ENCODE peak calls at places on chromosomes 4 and X, in ten cellular contexts. One of them, this sample, is unnamed.

GRCh38 chr4:126364290-126364978 is 1049.7 kb downstream of the FAT4 start:
- DNase-seq in cardiac muscle cell: no peak
- DNase-seq in aorta: no peak
- DNase-seq in heart left ventricle: no peak
- DNase-seq in tibial nerve: no peak
- DNase-seq in fibroblast of pulmonary artery: peak
- DNase-seq in astrocyte: no peak
- DNase-seq in activated naive CD8-positive, alpha-beta T cell treated with anti-CD3 and anti-CD28 coated beads, Interleukin-2, amount 50 U/mL, for 24 hours: no peak
- DNase-seq in ecto neural progenitor cell: no peak
- DNase-seq in lower leg skin: no peak
- DNase-seq in this sample: no peak

GRCh38 chr4:13615162-13615561 is 12.4 kb downstream of the BOD1L1 start:
- DNase-seq in heart left ventricle: no peak
- DNase-seq in ecto neural progenitor cell: no peak
- DNase-seq in tibial nerve: no peak
- DNase-seq in cardiac muscle cell: no peak
- DNase-seq in lower leg skin: no peak
- DNase-seq in activated naive CD8-positive, alpha-beta T cell treated with anti-CD3 and anti-CD28 coated beads, Interleukin-2, amount 50 U/mL, for 24 hours: no peak
- DNase-seq in fibroblast of pulmonary artery: no peak
- DNase-seq in aorta: no peak
- DNase-seq in astrocyte: no peak
- DNase-seq in this sample: no peak

GRCh38 chrX:2500091-2500680 is 590 bp downstream of the DHRSX start:
- DNase-seq in aorta: no peak
- DNase-seq in astrocyte: peak
- DNase-seq in fibroblast of pulmonary artery: peak
- DNase-seq in tibial nerve: no peak
- DNase-seq in ecto neural progenitor cell: peak
- DNase-seq in activated naive CD8-positive, alpha-beta T cell treated with anti-CD3 and anti-CD28 coated beads, Interleukin-2, amount 50 U/mL, for 24 hours: peak
- DNase-seq in lower leg skin: peak
- DNase-seq in heart left ventricle: no peak
- DNase-seq in cardiac muscle cell: peak
- DNase-seq in this sample: no peak

GRCh38 chrX:153032397-153033118 is 23.7 kb upstream of the PNMA3 start:
- DNase-seq in tibial nerve: peak
- DNase-seq in heart left ventricle: peak
- DNase-seq in ecto neural progenitor cell: peak
- DNase-seq in cardiac muscle cell: peak
- DNase-seq in lower leg skin: peak
- DNase-seq in aorta: peak
- DNase-seq in activated naive CD8-positive, alpha-beta T cell treated with anti-CD3 and anti-CD28 coated beads, Interleukin-2, amount 50 U/mL, for 24 hours: peak
- DNase-seq in astrocyte: no peak
- DNase-seq in fibroblast of pulmonary artery: peak
- DNase-seq in this sample: peak

GRCh38 chrX:109760922-109761250 is 27.8 kb upstream of the ACSL4 start:
- DNase-seq in activated naive CD8-positive, alpha-beta T cell treated with anti-CD3 and anti-CD28 coated beads, Interleukin-2, amount 50 U/mL, for 24 hours: no peak
- DNase-seq in fibroblast of pulmonary artery: no peak
- DNase-seq in lower leg skin: no peak
- DNase-seq in heart left ventricle: no peak
- DNase-seq in astrocyte: no peak
- DNase-seq in aorta: no peak
- DNase-seq in ecto neural progenitor cell: no peak
- DNase-seq in cardiac muscle cell: peak
- DNase-seq in tibial nerve: no peak
- DNase-seq in this sample: no peak

GRCh38 chr4:149914521-149915115 is 99.0 kb upstream of the IQCM start:
- DNase-seq in activated naive CD8-positive, alpha-beta T cell treated with anti-CD3 and anti-CD28 coated beads, Interleukin-2, amount 50 U/mL, for 24 hours: peak
- DNase-seq in astrocyte: peak
- DNase-seq in heart left ventricle: peak
- DNase-seq in aorta: no peak
- DNase-seq in tibial nerve: no peak
- DNase-seq in lower leg skin: no peak
- DNase-seq in cardiac muscle cell: peak
- DNase-seq in fibroblast of pulmonary artery: peak
- DNase-seq in ecto neural progenitor cell: no peak
- DNase-seq in this sample: no peak

GRCh38 chr4:2981256-2981804 is 18.0 kb downstream of the GRK4 start:
- DNase-seq in aorta: no peak
- DNase-seq in lower leg skin: no peak
- DNase-seq in heart left ventricle: no peak
- DNase-seq in ecto neural progenitor cell: no peak
- DNase-seq in fibroblast of pulmonary artery: no peak
- DNase-seq in cardiac muscle cell: no peak
- DNase-seq in tibial nerve: no peak
- DNase-seq in astrocyte: no peak
- DNase-seq in activated naive CD8-positive, alpha-beta T cell treated with anti-CD3 and anti-CD28 coated beads, Interleukin-2, amount 50 U/mL, for 24 hours: no peak
- DNase-seq in this sample: no peak

GRCh38 chr4:2259036-2259540 is 2.8 kb downstream of the MXD4 start:
- DNase-seq in ecto neural progenitor cell: no peak
- DNase-seq in lower leg skin: peak
- DNase-seq in aorta: peak
- DNase-seq in astrocyte: no peak
- DNase-seq in fibroblast of pulmonary artery: no peak
- DNase-seq in tibial nerve: peak
- DNase-seq in cardiac muscle cell: no peak
- DNase-seq in heart left ventricle: peak
- DNase-seq in activated naive CD8-positive, alpha-beta T cell treated with anti-CD3 and anti-CD28 coated beads, Interleukin-2, amount 50 U/mL, for 24 hours: no peak
- DNase-seq in this sample: no peak

GRCh38 chr4:184281231-184282139 is 63.8 kb upstream of the ENPP6 start:
- DNase-seq in fibroblast of pulmonary artery: no peak
- DNase-seq in activated naive CD8-positive, alpha-beta T cell treated with anti-CD3 and anti-CD28 coated beads, Interleukin-2, amount 50 U/mL, for 24 hours: no peak
- DNase-seq in tibial nerve: no peak
- DNase-seq in astrocyte: no peak
- DNase-seq in aorta: no peak
- DNase-seq in lower leg skin: no peak
- DNase-seq in cardiac muscle cell: no peak
- DNase-seq in ecto neural progenitor cell: no peak
- DNase-seq in heart left ventricle: no peak
- DNase-seq in this sample: no peak

GRCh38 chrX:12946838-12947544 is 27.9 kb upstream of the TMSB4X start:
- DNase-seq in aorta: peak
- DNase-seq in lower leg skin: peak
- DNase-seq in tibial nerve: peak
- DNase-seq in activated naive CD8-positive, alpha-beta T cell treated with anti-CD3 and anti-CD28 coated beads, Interleukin-2, amount 50 U/mL, for 24 hours: peak
- DNase-seq in ecto neural progenitor cell: peak
- DNase-seq in heart left ventricle: peak
- DNase-seq in fibroblast of pulmonary artery: peak
- DNase-seq in cardiac muscle cell: peak
- DNase-seq in astrocyte: peak
- DNase-seq in this sample: no peak

GRCh38 chrX:74421181-74422028 is at the start of gene SLC16A2:
- DNase-seq in activated naive CD8-positive, alpha-beta T cell treated with anti-CD3 and anti-CD28 coated beads, Interleukin-2, amount 50 U/mL, for 24 hours: peak
- DNase-seq in aorta: peak
- DNase-seq in fibroblast of pulmonary artery: peak
- DNase-seq in ecto neural progenitor cell: peak
- DNase-seq in heart left ventricle: peak
- DNase-seq in cardiac muscle cell: peak
- DNase-seq in tibial nerve: peak
- DNase-seq in lower leg skin: peak
- DNase-seq in astrocyte: peak
- DNase-seq in this sample: peak

GRCh38 chr4:6991771-6992557 is 51.2 kb upstream of the TADA2B start:
- DNase-seq in fibroblast of pulmonary artery: peak
- DNase-seq in tibial nerve: no peak
- DNase-seq in heart left ventricle: peak
- DNase-seq in astrocyte: peak
- DNase-seq in lower leg skin: peak
- DNase-seq in activated naive CD8-positive, alpha-beta T cell treated with anti-CD3 and anti-CD28 coated beads, Interleukin-2, amount 50 U/mL, for 24 hours: no peak
- DNase-seq in ecto neural progenitor cell: no peak
- DNase-seq in aorta: peak
- DNase-seq in cardiac muscle cell: no peak
- DNase-seq in this sample: peak

GRCh38 chr4:145779319-145779801 is 99.4 kb downstream of the C4orf51 start:
- DNase-seq in tibial nerve: no peak
- DNase-seq in fibroblast of pulmonary artery: no peak
- DNase-seq in lower leg skin: no peak
- DNase-seq in astrocyte: peak
- DNase-seq in ecto neural progenitor cell: no peak
- DNase-seq in aorta: no peak
- DNase-seq in cardiac muscle cell: no peak
- DNase-seq in activated naive CD8-positive, alpha-beta T cell treated with anti-CD3 and anti-CD28 coated beads, Interleukin-2, amount 50 U/mL, for 24 hours: no peak
- DNase-seq in heart left ventricle: no peak
- DNase-seq in this sample: no peak

GRCh38 chrX:40095588-40096394 is 2.0 kb downstream of the BCOR start:
- DNase-seq in astrocyte: no peak
- DNase-seq in tibial nerve: no peak
- DNase-seq in activated naive CD8-positive, alpha-beta T cell treated with anti-CD3 and anti-CD28 coated beads, Interleukin-2, amount 50 U/mL, for 24 hours: peak
- DNase-seq in aorta: no peak
- DNase-seq in fibroblast of pulmonary artery: no peak
- DNase-seq in lower leg skin: no peak
- DNase-seq in cardiac muscle cell: no peak
- DNase-seq in heart left ventricle: no peak
- DNase-seq in ecto neural progenitor cell: peak
- DNase-seq in this sample: no peak

GRCh38 chr4:14752341-14753046 is 249.8 kb upstream of the CPEB2 start:
- DNase-seq in activated naive CD8-positive, alpha-beta T cell treated with anti-CD3 and anti-CD28 coated beads, Interleukin-2, amount 50 U/mL, for 24 hours: no peak
- DNase-seq in tibial nerve: no peak
- DNase-seq in aorta: no peak
- DNase-seq in ecto neural progenitor cell: no peak
- DNase-seq in heart left ventricle: no peak
- DNase-seq in astrocyte: no peak
- DNase-seq in lower leg skin: no peak
- DNase-seq in cardiac muscle cell: no peak
- DNase-seq in fibroblast of pulmonary artery: no peak
- DNase-seq in this sample: no peak

GRCh38 chr4:138843611-138844010 is 172.0 kb upstream of the NOCT start:
- DNase-seq in tibial nerve: no peak
- DNase-seq in lower leg skin: no peak
- DNase-seq in heart left ventricle: no peak
- DNase-seq in cardiac muscle cell: no peak
- DNase-seq in astrocyte: no peak
- DNase-seq in aorta: no peak
- DNase-seq in fibroblast of pulmonary artery: no peak
- DNase-seq in ecto neural progenitor cell: no peak
- DNase-seq in activated naive CD8-positive, alpha-beta T cell treated with anti-CD3 and anti-CD28 coated beads, Interleukin-2, amount 50 U/mL, for 24 hours: no peak
- DNase-seq in this sample: no peak

GRCh38 chrX:53255738-53256191 is 25.6 kb downstream of the IQSEC2 start:
- DNase-seq in fibroblast of pulmonary artery: no peak
- DNase-seq in aorta: no peak
- DNase-seq in ecto neural progenitor cell: no peak
- DNase-seq in activated naive CD8-positive, alpha-beta T cell treated with anti-CD3 and anti-CD28 coated beads, Interleukin-2, amount 50 U/mL, for 24 hours: no peak
- DNase-seq in heart left ventricle: no peak
- DNase-seq in cardiac muscle cell: no peak
- DNase-seq in lower leg skin: no peak
- DNase-seq in tibial nerve: no peak
- DNase-seq in astrocyte: no peak
- DNase-seq in this sample: no peak

GRCh38 chr4:117370944-117371665 is 285.7 kb upstream of the TRAM1L1 start:
- DNase-seq in tibial nerve: no peak
- DNase-seq in fibroblast of pulmonary artery: no peak
- DNase-seq in lower leg skin: no peak
- DNase-seq in ecto neural progenitor cell: no peak
- DNase-seq in cardiac muscle cell: no peak
- DNase-seq in aorta: no peak
- DNase-seq in astrocyte: no peak
- DNase-seq in heart left ventricle: no peak
- DNase-seq in activated naive CD8-positive, alpha-beta T cell treated with anti-CD3 and anti-CD28 coated beads, Interleukin-2, amount 50 U/mL, for 24 hours: no peak
- DNase-seq in this sample: no peak

GRCh38 chr4:107213880-107214279 is 177.8 kb upstream of the DKK2 start:
- DNase-seq in astrocyte: peak
- DNase-seq in lower leg skin: no peak
- DNase-seq in tibial nerve: no peak
- DNase-seq in heart left ventricle: no peak
- DNase-seq in fibroblast of pulmonary artery: peak
- DNase-seq in ecto neural progenitor cell: no peak
- DNase-seq in cardiac muscle cell: no peak
- DNase-seq in aorta: no peak
- DNase-seq in activated naive CD8-positive, alpha-beta T cell treated with anti-CD3 and anti-CD28 coated beads, Interleukin-2, amount 50 U/mL, for 24 hours: no peak
- DNase-seq in this sample: no peak

GRCh38 chr4:120156115-120156718 is 89.6 kb upstream of the MAD2L1 start:
- DNase-seq in cardiac muscle cell: peak
- DNase-seq in tibial nerve: no peak
- DNase-seq in activated naive CD8-positive, alpha-beta T cell treated with anti-CD3 and anti-CD28 coated beads, Interleukin-2, amount 50 U/mL, for 24 hours: peak
- DNase-seq in ecto neural progenitor cell: no peak
- DNase-seq in lower leg skin: no peak
- DNase-seq in aorta: no peak
- DNase-seq in astrocyte: peak
- DNase-seq in fibroblast of pulmonary artery: peak
- DNase-seq in heart left ventricle: no peak
- DNase-seq in this sample: no peak

GRCh38 chrX:17635231-17635630 is 102.1 kb upstream of the SCML1 start:
- DNase-seq in lower leg skin: no peak
- DNase-seq in tibial nerve: no peak
- DNase-seq in cardiac muscle cell: peak
- DNase-seq in heart left ventricle: no peak
- DNase-seq in activated naive CD8-positive, alpha-beta T cell treated with anti-CD3 and anti-CD28 coated beads, Interleukin-2, amount 50 U/mL, for 24 hours: no peak
- DNase-seq in astrocyte: peak
- DNase-seq in ecto neural progenitor cell: peak
- DNase-seq in fibroblast of pulmonary artery: peak
- DNase-seq in aorta: no peak
- DNase-seq in this sample: no peak

GRCh38 chr4:26343041-26343403 is 22.2 kb downstream of the RBPJ start:
- DNase-seq in astrocyte: peak
- DNase-seq in lower leg skin: no peak
- DNase-seq in activated naive CD8-positive, alpha-beta T cell treated with anti-CD3 and anti-CD28 coated beads, Interleukin-2, amount 50 U/mL, for 24 hours: no peak
- DNase-seq in cardiac muscle cell: no peak
- DNase-seq in ecto neural progenitor cell: no peak
- DNase-seq in tibial nerve: no peak
- DNase-seq in heart left ventricle: no peak
- DNase-seq in aorta: no peak
- DNase-seq in fibroblast of pulmonary artery: no peak
- DNase-seq in this sample: no peak

GRCh38 chrX:67546496-67547423 is 2.9 kb downstream of the AR start:
- DNase-seq in activated naive CD8-positive, alpha-beta T cell treated with anti-CD3 and anti-CD28 coated beads, Interleukin-2, amount 50 U/mL, for 24 hours: no peak
- DNase-seq in aorta: no peak
- DNase-seq in heart left ventricle: no peak
- DNase-seq in fibroblast of pulmonary artery: no peak
- DNase-seq in astrocyte: no peak
- DNase-seq in tibial nerve: no peak
- DNase-seq in lower leg skin: no peak
- DNase-seq in cardiac muscle cell: no peak
- DNase-seq in ecto neural progenitor cell: peak
- DNase-seq in this sample: no peak

GRCh38 chr4:70706516-70706915 is 15.2 kb upstream of the RUFY3 start:
- DNase-seq in fibroblast of pulmonary artery: no peak
- DNase-seq in lower leg skin: no peak
- DNase-seq in activated naive CD8-positive, alpha-beta T cell treated with anti-CD3 and anti-CD28 coated beads, Interleukin-2, amount 50 U/mL, for 24 hours: no peak
- DNase-seq in heart left ventricle: no peak
- DNase-seq in aorta: no peak
- DNase-seq in cardiac muscle cell: no peak
- DNase-seq in astrocyte: peak
- DNase-seq in ecto neural progenitor cell: no peak
- DNase-seq in tibial nerve: no peak
- DNase-seq in this sample: no peak

GRCh38 chr4:123984881-123985280 is 588.3 kb downstream of the SPRY1 start:
- DNase-seq in astrocyte: no peak
- DNase-seq in fibroblast of pulmonary artery: no peak
- DNase-seq in cardiac muscle cell: no peak
- DNase-seq in activated naive CD8-positive, alpha-beta T cell treated with anti-CD3 and anti-CD28 coated beads, Interleukin-2, amount 50 U/mL, for 24 hours: no peak
- DNase-seq in tibial nerve: no peak
- DNase-seq in heart left ventricle: peak
- DNase-seq in ecto neural progenitor cell: no peak
- DNase-seq in aorta: peak
- DNase-seq in lower leg skin: no peak
- DNase-seq in this sample: no peak

GRCh38 chr4:184453402-184454160 is 20.8 kb downstream of the IRF2 start:
- DNase-seq in astrocyte: peak
- DNase-seq in cardiac muscle cell: peak
- DNase-seq in tibial nerve: no peak
- DNase-seq in aorta: no peak
- DNase-seq in ecto neural progenitor cell: no peak
- DNase-seq in fibroblast of pulmonary artery: peak
- DNase-seq in lower leg skin: no peak
- DNase-seq in activated naive CD8-positive, alpha-beta T cell treated with anti-CD3 and anti-CD28 coated beads, Interleukin-2, amount 50 U/mL, for 24 hours: peak
- DNase-seq in heart left ventricle: no peak
- DNase-seq in this sample: no peak

GRCh38 chrX:39725928-39726619 is 371.7 kb downstream of the BCOR start:
- DNase-seq in fibroblast of pulmonary artery: peak
- DNase-seq in activated naive CD8-positive, alpha-beta T cell treated with anti-CD3 and anti-CD28 coated beads, Interleukin-2, amount 50 U/mL, for 24 hours: no peak
- DNase-seq in ecto neural progenitor cell: no peak
- DNase-seq in heart left ventricle: no peak
- DNase-seq in aorta: no peak
- DNase-seq in cardiac muscle cell: no peak
- DNase-seq in astrocyte: peak
- DNase-seq in tibial nerve: no peak
- DNase-seq in lower leg skin: peak
- DNase-seq in this sample: no peak

GRCh38 chrX:129653181-129653984 is 1.4 kb downstream of the APLN start:
- DNase-seq in tibial nerve: no peak
- DNase-seq in activated naive CD8-positive, alpha-beta T cell treated with anti-CD3 and anti-CD28 coated beads, Interleukin-2, amount 50 U/mL, for 24 hours: no peak
- DNase-seq in ecto neural progenitor cell: peak
- DNase-seq in fibroblast of pulmonary artery: no peak
- DNase-seq in heart left ventricle: peak
- DNase-seq in lower leg skin: peak
- DNase-seq in aorta: no peak
- DNase-seq in cardiac muscle cell: no peak
- DNase-seq in astrocyte: no peak
- DNase-seq in this sample: no peak